ENCODE peak calls at places on chromosome 22, in six cellular contexts. J, Z, Y, X, K and B are unnamed samples.

GRCh38 chr22:23163665-23164064 is 16.6 kb upstream of the BCR start:
- DNase-seq in J (peak), Z (no peak), Y (no peak), X (peak), K (no peak), B (no peak)

GRCh38 chr22:30606455-30607299 is at the start of gene TCN2:
- DNase-seq in J (peak), Z (no peak), Y (peak), X (peak), K (peak), B (no peak)

GRCh38 chr22:45834241-45834640 is 142.7 kb downstream of the WNT7B start:
- DNase-seq in J (no peak), Z (no peak), Y (no peak), X (no peak), K (no peak), B (no peak)

GRCh38 chr22:35971418-35972119 is 57.1 kb downstream of the RBFOX2 start:
- DNase-seq in J (peak), Z (no peak), Y (no peak), X (no peak), K (peak), B (peak)

GRCh38 chr22:43426816-43427215 is 15.0 kb downstream of the MPPED1 start:
- DNase-seq in J (no peak), Z (no peak), Y (no peak), X (no peak), K (no peak), B (no peak)

GRCh38 chr22:37752189-37753061 is 55.3 kb upstream of the GCAT start:
- DNase-seq in J (peak), Z (no peak), Y (no peak), X (peak), K (peak), B (peak)

GRCh38 chr22:23652286-23652685 is 20.2 kb upstream of the DRICH1 start:
- DNase-seq in J (no peak), Z (no peak), Y (no peak), X (no peak), K (no peak), B (no peak)

GRCh38 chr22:31753005-31753633 is 700 bp upstream of the DEPDC5 start:
- DNase-seq in J (peak), Z (no peak), Y (peak), X (no peak), K (no peak), B (no peak)

GRCh38 chr22:43218786-43219185 is 31.9 kb upstream of the TTLL12 start:
- DNase-seq in J (no peak), Z (no peak), Y (no peak), X (no peak), K (no peak), B (no peak)

GRCh38 chr22:38739300-38740055 is 16.3 kb downstream of the SUN2 start:
- DNase-seq in J (no peak), Z (no peak), Y (no peak), X (no peak), K (no peak), B (no peak)

GRCh38 chr22:42268852-42269406 is 1.5 kb downstream of the TCF20 start:
- DNase-seq in J (no peak), Z (no peak), Y (no peak), X (no peak), K (no peak), B (no peak)

GRCh38 chr22:49838771-49839717 is 11.4 kb upstream of the BRD1 start:
- DNase-seq in J (no peak), Z (no peak), Y (peak), X (no peak), K (peak), B (no peak)

GRCh38 chr22:46150615-46151423 is 493 bp downstream of the PPARA start:
- DNase-seq in J (peak), Z (no peak), Y (peak), X (no peak), K (peak), B (no peak)

GRCh38 chr22:27848005-27848404 is 46.4 kb upstream of the MN1 start:
- DNase-seq in J (no peak), Z (no peak), Y (no peak), X (no peak), K (no peak), B (no peak)

GRCh38 chr22:45188779-45189178 is 25.1 kb downstream of the NUP50 start:
- DNase-seq in J (no peak), Z (no peak), Y (no peak), X (no peak), K (no peak), B (no peak)

GRCh38 chr22:36160499-36160942 is at the start of gene APOL3:
- DNase-seq in J (peak), Z (no peak), Y (no peak), X (no peak), K (peak), B (no peak)

GRCh38 chr22:37077802-37078448 is 26.4 kb downstream of the KCTD17 start:
- DNase-seq in J (peak), Z (no peak), Y (peak), X (no peak), K (peak), B (no peak)

GRCh38 chr22:38214248-38215056 is 12.7 kb downstream of the MAFF start:
- DNase-seq in J (peak), Z (no peak), Y (peak), X (peak), K (peak), B (no peak)

GRCh38 chr22:39797528-39798147 is 95.9 kb downstream of the ENTHD1 start:
- DNase-seq in J (no peak), Z (no peak), Y (no peak), X (no peak), K (no peak), B (no peak)

GRCh38 chr22:18056161-18056666 is 21.6 kb upstream of the PEX26 start:
- DNase-seq in J (peak), Z (peak), Y (no peak), X (peak), K (peak), B (peak)

GRCh38 chr22:48239461-48240164 is 1477.2 kb downstream of the TBC1D22A start:
- DNase-seq in J (no peak), Z (no peak), Y (no peak), X (no peak), K (no peak), B (no peak)

GRCh38 chr22:30261134-30261533 is 5.5 kb downstream of the OSM start:
- DNase-seq in J (no peak), Z (no peak), Y (no peak), X (no peak), K (no peak), B (no peak)

GRCh38 chr22:38505595-38506117 is 455 bp downstream of the DDX17 start:
- DNase-seq in J (peak), Z (peak), Y (no peak), X (peak), K (peak), B (no peak)

GRCh38 chr22:35355744-35356420 is 25.0 kb upstream of the HMOX1 start:
- DNase-seq in J (no peak), Z (no peak), Y (no peak), X (no peak), K (no peak), B (no peak)

GRCh38 chr22:25492950-25493790 is 71.3 kb upstream of the GRK3 start:
- DNase-seq in J (peak), Z (no peak), Y (no peak), X (peak), K (no peak), B (no peak)

GRCh38 chr22:20117656-20118571 is 888 bp upstream of the TRMT2A start:
- DNase-seq in J (peak), Z (no peak), Y (peak), X (no peak), K (peak), B (no peak)

GRCh38 chr22:49462795-49463194 is 364.9 kb downstream of the BRD1 start:
- DNase-seq in J (no peak), Z (no peak), Y (no peak), X (no peak), K (no peak), B (no peak)

GRCh38 chr22:49377306-49377705 is 450.4 kb downstream of the BRD1 start:
- DNase-seq in J (no peak), Z (no peak), Y (no peak), X (no peak), K (no peak), B (no peak)

GRCh38 chr22:20750461-20751184 is 23.3 kb upstream of the SERPIND1 start:
- DNase-seq in J (peak), Z (peak), Y (peak), X (no peak), K (peak), B (peak)

GRCh38 chr22:25627271-25627848 is 62.9 kb downstream of the GRK3 start:
- DNase-seq in J (no peak), Z (peak), Y (no peak), X (no peak), K (no peak), B (peak)

GRCh38 chr22:46096051-46096450 is 54.3 kb upstream of the PPARA start:
- DNase-seq in J (no peak), Z (no peak), Y (no peak), X (no peak), K (no peak), B (no peak)

GRCh38 chr22:35191412-35191811 is 65.9 kb upstream of the HMGXB4 start:
- DNase-seq in J (peak), Z (no peak), Y (no peak), X (no peak), K (peak), B (no peak)

GRCh38 chr22:30855266-30855665 is 113.3 kb downstream of the MORC2 start:
- DNase-seq in J (no peak), Z (no peak), Y (no peak), X (no peak), K (no peak), B (no peak)

GRCh38 chr22:31969789-31970489 is 25.6 kb downstream of the YWHAH start:
- DNase-seq in J (peak), Z (peak), Y (peak), X (peak), K (peak), B (no peak)

GRCh38 chr22:49101873-49102272 is 725.8 kb downstream of the BRD1 start:
- DNase-seq in J (no peak), Z (no peak), Y (no peak), X (no peak), K (no peak), B (no peak)

GRCh38 chr22:47012589-47013365 is 250.3 kb downstream of the TBC1D22A start:
- DNase-seq in J (peak), Z (no peak), Y (no peak), X (no peak), K (no peak), B (peak)

GRCh38 chr22:42134033-42135020 is 3.7 kb upstream of the CYP2D6 start:
- DNase-seq in J (no peak), Z (no peak), Y (no peak), X (no peak), K (no peak), B (no peak)

GRCh38 chr22:17493384-17493981 is 69.8 kb upstream of the SLC25A18 start:
- DNase-seq in J (no peak), Z (no peak), Y (no peak), X (no peak), K (no peak), B (no peak)